ENCODE peak calls at places on chromosome X, in six cellular contexts. K is bronchial epithelial cell; X is stimulated activated CD4-positive, alpha-beta T cell treated with anti-CD3 and anti-CD28 coated beads, Interleukin-15, amount 100 ng/mL, for 1 hour; H is heart left ventricle; N is germinal center; L is stimulated activated CD8-positive, alpha-beta memory T cell treated with anti-CD3 and anti-CD28 coated beads, Interleukin-4, amount 100 ng/mL, for 1 hour. P is an unnamed sample.

GRCh38 chrX:103797691-103798090 is 21.1 kb downstream of the PLP1 start:
- DNase-seq in H (no peak), K (no peak), L (no peak), N (no peak), X (no peak), P (no peak)

GRCh38 chrX:40496728-40497127 is 84.0 kb upstream of the ATP6AP2 start:
- DNase-seq in H (no peak), N (no peak), L (no peak), X (no peak), K (no peak), P (no peak)

GRCh38 chrX:65745427-65745826 is 78.0 kb downstream of the MSN start:
- DNase-seq in K (no peak), L (no peak), H (no peak), N (no peak), X (no peak), P (no peak)

GRCh38 chrX:135985974-135986312 is 708 bp downstream of the SLC9A6 start:
- DNase-seq in K (no peak), X (no peak), N (peak), H (no peak), L (no peak), P (no peak)

GRCh38 chrX:48466696-48467095 is 3.4 kb downstream of the SLC38A5 start:
- DNase-seq in N (peak), H (no peak), L (no peak), X (no peak), K (no peak), P (no peak)

GRCh38 chrX:106220177-106220576 is 52.1 kb downstream of the PWWP3B start:
- DNase-seq in H (no peak), K (peak), X (no peak), L (no peak), N (no peak), P (no peak)

GRCh38 chrX:69153060-69153730 is 12.1 kb downstream of the PJA1 start:
- DNase-seq in L (no peak), H (no peak), X (no peak), K (peak), N (no peak), P (no peak)

GRCh38 chrX:66074920-66075879 is 35.3 kb upstream of the VSIG4 start:
- DNase-seq in X (peak), H (peak), N (no peak), L (no peak), K (no peak), P (no peak)

GRCh38 chrX:68204639-68205038 is 228.7 kb downstream of the OPHN1 start:
- DNase-seq in L (no peak), X (no peak), N (no peak), K (no peak), H (no peak), P (no peak)

GRCh38 chrX:109352121-109352556 is 129.7 kb downstream of the GUCY2F start:
- DNase-seq in K (no peak), N (no peak), L (no peak), X (no peak), H (no peak), P (no peak)

GRCh38 chrX:121260568-121261240 is 213.3 kb downstream of the GLUD2 start:
- DNase-seq in N (no peak), H (no peak), K (no peak), X (no peak), L (no peak), P (no peak)

GRCh38 chrX:109954955-109955354 is 48.0 kb upstream of the TMEM164 start:
- DNase-seq in X (no peak), H (no peak), L (no peak), N (no peak), K (peak), P (no peak)

GRCh38 chrX:107450823-107451509 is 1.5 kb downstream of the FRMPD3 start:
- DNase-seq in K (no peak), X (no peak), H (no peak), N (peak), L (no peak), P (peak)

GRCh38 chrX:101057095-101057714 is 5.3 kb upstream of the TRMT2B start:
- DNase-seq in X (no peak), N (peak), H (no peak), L (no peak), K (peak), P (no peak)

GRCh38 chrX:68355629-68355920 is 77.7 kb downstream of the OPHN1 start:
- DNase-seq in L (no peak), K (peak), H (no peak), X (no peak), N (no peak), P (no peak)

GRCh38 chrX:10064736-10065135 is 92.0 kb upstream of the CLCN4 start:
- DNase-seq in X (no peak), H (no peak), L (no peak), N (no peak), K (no peak), P (no peak)

GRCh38 chrX:80014141-80014940 is at the start of gene TBX22:
- DNase-seq in H (no peak), K (no peak), N (no peak), L (no peak), X (no peak), P (no peak)

GRCh38 chrX:21734175-21734574 is 23.7 kb downstream of the SMPX start:
- DNase-seq in L (no peak), H (no peak), X (no peak), N (no peak), K (no peak), P (no peak)

GRCh38 chrX:9708086-9708485 is 57.6 kb downstream of the GPR143 start:
- DNase-seq in N (no peak), X (no peak), H (no peak), K (no peak), L (no peak), P (no peak)

GRCh38 chrX:123084797-123085196 is 99.3 kb upstream of the GRIA3 start:
- DNase-seq in L (no peak), N (no peak), X (no peak), K (peak), H (no peak), P (no peak)

GRCh38 chrX:74492720-74493201 is 71.5 kb downstream of the SLC16A2 start:
- DNase-seq in X (no peak), H (no peak), L (no peak), K (no peak), N (no peak), P (no peak)

P was measured in NCI-H1436 treated with DMSO at 0.1 percent for 48 hours.